ENCODE peak calls at places on chromosomes 3 and 15, in six cellular contexts. Z is endodermal cell, L is stomach, O is heart right ventricle, I is glutamatergic neuron, F is GM23338. W is an unnamed sample.

GRCh38 chr3:43691120-43692002 is 623 bp downstream of the ABHD5 start:
- DNase-seq in Z (peak; percentile 92), L (peak; percentile 84), O (peak; percentile 66), I (peak; percentile 75), F (peak; percentile 93), W (peak; percentile 76)

GRCh38 chr3:55159016-55159415 is 231.2 kb upstream of the LRTM1 start:
- DNase-seq in Z (no peak), L (no peak), O (no peak), I (no peak), F (no peak), W (no peak)

GRCh38 chr15:101145362-101145761 is 106.5 kb downstream of the CHSY1 start:
- DNase-seq in Z (peak; percentile 34), L (no peak), O (no peak), I (no peak), F (peak; percentile 1), W (no peak)

GRCh38 chr15:33132722-33133345 is 61.7 kb downstream of the FMN1 start:
- DNase-seq in Z (peak; percentile 80), L (no peak), O (no peak), I (no peak), F (peak; percentile 83), W (no peak)

GRCh38 chr3:195802795-195803194 is 8.9 kb downstream of the MUC4 start:
- DNase-seq in Z (peak; percentile 26), L (no peak), O (no peak), I (no peak), F (no peak), W (no peak)

GRCh38 chr15:69414702-69415161 is 583 bp downstream of the KIF23 start:
- DNase-seq in Z (peak; percentile 81), L (no peak), O (no peak), I (peak; percentile 44), F (peak; percentile 75), W (peak; percentile 63)

GRCh38 chr15:95025924-95026728 is 794.8 kb downstream of the MCTP2 start:
- DNase-seq in Z (peak; percentile 89), L (peak; percentile 64), O (peak; percentile 54), I (peak; percentile 70), F (peak; percentile 79), W (no peak)

GRCh38 chr3:192090586-192090985 is 629.6 kb downstream of the PYDC2 start:
- DNase-seq in Z (peak; percentile 60), L (no peak), O (no peak), I (no peak), F (peak; percentile 61), W (no peak)

GRCh38 chr15:79657722-79658121 is 225.6 kb downstream of the MINAR1 start:
- DNase-seq in Z (no peak), L (peak; percentile 54), O (no peak), I (no peak), F (no peak), W (no peak)

GRCh38 chr15:40289140-40289775 is 6.4 kb upstream of the ANKRD63 start:
- DNase-seq in Z (no peak), L (peak; percentile 80), O (no peak), I (no peak), F (no peak), W (no peak)

GRCh38 chr3:195748661-195749060 is 27.9 kb downstream of the MUC20 start:
- DNase-seq in Z (no peak), L (no peak), O (no peak), I (no peak), F (no peak), W (no peak)

GRCh38 chr15:84731774-84732173 is 15.8 kb upstream of the SEC11A start:
- DNase-seq in Z (no peak), L (no peak), O (no peak), I (no peak), F (no peak), W (no peak)

GRCh38 chr3:15009156-15009555 is 56.0 kb downstream of the MRPS25 start:
- DNase-seq in Z (no peak), L (no peak), O (no peak), I (no peak), F (no peak), W (no peak)

GRCh38 chr15:58748040-58748786 is 1.3 kb downstream of the ADAM10 start:
- DNase-seq in Z (no peak), L (no peak), O (no peak), I (no peak), F (no peak), W (no peak)

GRCh38 chr3:29618395-29619291 is 337.8 kb downstream of the RBMS3 start:
- DNase-seq in Z (no peak), L (no peak), O (no peak), I (no peak), F (no peak), W (no peak)

GRCh38 chr15:89333011-89333860 is 1.4 kb downstream of the POLG start:
- DNase-seq in Z (peak; percentile 66), L (no peak), O (no peak), I (no peak), F (peak; percentile 44), W (no peak)

DNA sequence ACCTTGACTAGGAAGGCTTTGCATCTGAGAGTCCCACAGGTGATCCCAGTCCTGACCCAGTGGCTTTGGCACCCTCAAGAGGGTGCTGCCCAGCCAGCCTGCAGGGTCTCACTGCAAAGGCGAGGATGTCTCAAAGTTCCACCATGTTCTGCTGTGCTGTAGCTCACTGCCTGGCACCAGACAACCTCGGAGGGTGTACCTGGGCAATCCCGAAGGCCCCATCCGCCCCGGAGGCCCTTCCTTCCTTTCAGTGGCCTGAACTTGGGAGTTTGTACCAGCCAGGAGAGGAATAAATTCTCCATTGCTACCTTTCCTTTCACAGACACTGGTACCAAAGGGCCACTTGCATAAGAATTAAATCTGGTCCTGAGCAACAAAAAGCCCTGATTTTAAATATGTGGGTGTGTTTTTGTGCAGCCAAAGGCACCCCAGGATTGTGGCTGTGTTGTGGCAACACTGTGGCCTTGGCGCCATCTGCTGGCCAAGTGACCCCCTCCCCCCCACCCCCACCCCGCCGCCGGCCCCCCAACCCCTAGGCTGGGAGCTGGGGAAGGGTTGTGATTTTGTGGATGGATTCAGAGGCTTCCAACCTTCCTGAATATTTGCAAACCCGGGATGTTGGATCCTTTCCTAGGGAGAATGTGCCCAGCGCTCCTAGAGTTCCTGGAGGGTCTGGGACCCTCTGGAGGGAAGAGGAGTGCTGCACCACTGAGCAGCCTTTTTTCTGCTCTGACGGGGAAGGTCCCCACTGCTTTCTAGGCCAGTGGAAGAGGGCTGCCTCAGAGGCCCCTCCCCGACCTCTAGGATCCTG is 9.7 kb upstream of the PTPN23 start:
- DNase-seq in Z (peak; percentile 79), L (no peak), O (no peak), I (no peak), F (peak; percentile 72), W (no peak)
- TF ChIP-seq CTCF in Z (peak; percentile 75), L (no peak), O (peak; percentile 55), I (peak; percentile 23), F (peak; percentile 68), W (peak; percentile 29)

GRCh38 chr3:117903226-117903625 is 1131.4 kb downstream of the IGSF11 start:
- DNase-seq in Z (no peak), L (no peak), O (no peak), I (peak; percentile 23), F (no peak), W (no peak)

GRCh38 chr3:117893638-117894037 is 1141.0 kb downstream of the IGSF11 start:
- DNase-seq in Z (no peak), L (no peak), O (no peak), I (no peak), F (no peak), W (no peak)

GRCh38 chr3:117892991-117893390 is 1141.7 kb downstream of the IGSF11 start:
- DNase-seq in Z (no peak), L (no peak), O (no peak), I (no peak), F (no peak), W (no peak)

GRCh38 chr3:117898722-117899121 is 1135.9 kb downstream of the IGSF11 start:
- DNase-seq in Z (no peak), L (no peak), O (no peak), I (no peak), F (peak; percentile 81), W (no peak)
- TF ChIP-seq CTCF in Z (peak; percentile 78), L (no peak), O (no peak), I (peak; percentile 90), F (peak; percentile 58), W (peak; percentile 12)

GRCh38 chr3:194686414-194686815 is 732 bp downstream of the FAM43A start:
- DNase-seq in Z (no peak), L (no peak), O (peak; percentile 11), I (no peak), F (peak; percentile 51), W (no peak)

GRCh38 chr3:194686816-194687637 is 1.3 kb downstream of the FAM43A start:
- DNase-seq in Z (peak; percentile 77), L (peak; percentile 36), O (peak; percentile 41), I (peak; percentile 75), F (peak; percentile 76), W (no peak)

GRCh38 chr3:194687638-194688206 is 2.0 kb downstream of the FAM43A start:
- DNase-seq in Z (peak; percentile 94), L (peak; percentile 79), O (peak; percentile 62), I (peak; percentile 83), F (peak; percentile 91), W (peak; percentile 82)

GRCh38 chr3:194685050-194685722 is 497 bp upstream of the FAM43A start:
- DNase-seq in Z (no peak), L (peak; percentile 8), O (no peak), I (no peak), F (no peak), W (no peak)

DNA sequence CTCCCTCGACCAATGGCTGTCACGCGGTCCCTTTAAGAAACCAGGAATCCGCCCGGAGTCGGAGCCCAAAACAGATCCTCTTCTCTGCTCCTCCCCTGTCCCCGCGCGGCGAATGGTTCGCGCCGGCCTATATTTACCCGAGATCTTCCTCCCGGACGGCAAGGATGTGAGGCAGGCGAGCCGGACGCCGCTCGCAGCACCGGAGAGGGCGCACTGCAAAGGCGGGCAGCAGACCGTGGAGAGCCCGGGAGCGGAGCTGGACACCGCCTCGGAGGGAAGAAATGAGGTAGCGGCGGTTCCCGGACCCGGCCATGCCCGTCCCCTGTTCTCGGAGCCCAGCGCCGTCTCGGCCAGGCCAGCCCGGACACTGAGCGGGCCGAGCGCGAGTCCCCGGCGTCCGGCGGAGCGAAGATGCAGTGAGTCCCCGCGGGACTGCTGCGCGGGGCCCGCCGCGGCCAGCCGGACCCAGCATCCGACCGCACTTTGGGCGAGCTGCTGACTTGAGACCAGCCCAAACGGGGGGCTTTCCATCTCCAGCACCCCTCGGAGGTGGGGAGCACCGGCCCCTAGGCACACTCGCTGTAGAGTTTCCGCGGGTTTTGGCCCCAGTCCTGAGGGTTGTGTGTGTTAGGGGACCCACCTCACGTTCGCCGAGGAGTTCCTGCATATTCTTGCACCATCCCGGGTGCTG is at the start of gene FAM43A:
- DNase-seq in Z (peak; percentile 96), L (peak; percentile 88), O (peak; percentile 96), I (peak; percentile 89), F (peak; percentile 95), W (peak; percentile 97)
- TF ChIP-seq CTCF in Z (peak; percentile 47), L (no peak), O (peak; percentile 21), I (no peak), F (peak; percentile 21), W (no peak)

GRCh38 chr3:11717768-11718581 is 74.3 kb upstream of the VGLL4 start:
- DNase-seq in Z (no peak), L (no peak), O (peak; percentile 65), I (no peak), F (no peak), W (no peak)

GRCh38 chr3:11718582-11719405 is 75.1 kb upstream of the VGLL4 start:
- DNase-seq in Z (peak; percentile 89), L (peak; percentile 69), O (peak; percentile 48), I (peak; percentile 44), F (peak; percentile 29), W (peak; percentile 67)

GRCh38 chr3:11717301-11717700 is 73.6 kb upstream of the VGLL4 start:
- DNase-seq in Z (no peak), L (no peak), O (no peak), I (no peak), F (no peak), W (no peak)

GRCh38 chr3:11719406-11720219 is 75.9 kb upstream of the VGLL4 start:
- DNase-seq in Z (peak; percentile 98), L (peak; percentile 95), O (peak; percentile 67), I (peak; percentile 60), F (peak; percentile 94), W (no peak)

GRCh38 chr3:11716576-11717250 is 73.0 kb upstream of the VGLL4 start:
- DNase-seq in Z (no peak), L (no peak), O (no peak), I (no peak), F (peak; percentile 40), W (no peak)
- TF ChIP-seq CTCF in Z (no peak), L (no peak), O (no peak), I (no peak), F (no peak), W (no peak)